ENCODE peak calls at places on chromosomes 1 and 21, in eight cellular contexts. Q, Y, L, S, E, T, P and B are unnamed samples.

GRCh38 chr1:26538480-26539412 is 9.2 kb downstream of the RPS6KA1 start:
- DNase-seq in L (peak; percentile 67), S (peak; percentile 66), T (no peak), Y (peak; percentile 61), E (no peak), Q (peak; percentile 33), P (peak; percentile 28), B (no peak)

GRCh38 chr1:23187637-23188036 is 19.0 kb upstream of the LUZP1 start:
- DNase-seq in Y (no peak), L (peak; percentile 15), Q (no peak), S (no peak), T (no peak), E (no peak), P (peak; percentile 39), B (no peak)

GRCh38 chr21:42113926-42114409 is 42.9 kb downstream of the UMODL1 start:
- DNase-seq in T (no peak), P (no peak), E (no peak), Y (no peak), L (no peak), S (peak; percentile 64), Q (peak; percentile 73), B (no peak)

GRCh38 chr1:3174487-3175247 is 105.7 kb downstream of the PRDM16 start:
- DNase-seq in E (no peak), Q (no peak), T (no peak), L (no peak), Y (no peak), S (no peak), P (no peak), B (no peak)

GRCh38 chr1:202221911-202222909 is 28.6 kb downstream of the LGR6 start:
- DNase-seq in Y (no peak), S (no peak), P (peak; percentile 98), Q (no peak), T (no peak), E (no peak), L (no peak), B (no peak)

GRCh38 chr1:160096491-160097116 is 1.8 kb downstream of the IGSF8 start:
- DNase-seq in E (no peak), Q (peak; percentile 67), S (no peak), Y (no peak), T (no peak), L (no peak), P (peak; percentile 79), B (no peak)

GRCh38 chr1:228794810-228795209 is 59.5 kb downstream of the RHOU start:
- DNase-seq in Q (no peak), T (no peak), L (no peak), E (peak; percentile 9), S (no peak), Y (no peak), P (no peak), B (no peak)

GRCh38 chr1:11158720-11159321 is 30.3 kb upstream of the ANGPTL7 start:
- DNase-seq in S (no peak), E (no peak), T (no peak), Y (no peak), L (peak; percentile 25), P (no peak), Q (peak; percentile 96), B (no peak)

GRCh38 chr21:45595574-45596295 is 47.8 kb upstream of the PCBP3 start:
- DNase-seq in E (no peak), P (no peak), T (no peak), Y (no peak), Q (no peak), L (no peak), S (no peak), B (no peak)

GRCh38 chr21:24375201-24375600 is 1232.1 kb downstream of the MRPL39 start:
- DNase-seq in E (no peak), T (no peak), S (no peak), P (peak; percentile 20), Q (no peak), L (no peak), Y (no peak), B (no peak)

GRCh38 chr1:68207129-68207689 is 25.1 kb downstream of the WLS start:
- DNase-seq in Y (no peak), P (no peak), S (no peak), Q (peak; percentile 68), E (no peak), T (no peak), L (no peak), B (no peak)

GRCh38 chr21:35227774-35228173 is 178.7 kb upstream of the RUNX1 start:
- DNase-seq in E (no peak), Y (no peak), P (peak; percentile 20), Q (no peak), T (no peak), L (peak; percentile 4), S (no peak), B (peak; percentile 61)

GRCh38 chr1:182185822-182186756 is 124.6 kb upstream of the ZNF648 start:
- DNase-seq in Q (peak; percentile 91), S (peak; percentile 24), T (peak; percentile 63), L (no peak), P (peak; percentile 82), Y (peak; percentile 41), E (no peak), B (no peak)

GRCh38 chr1:162389021-162389818 is 7.7 kb downstream of the C1orf226 start:
- DNase-seq in Q (peak; percentile 12), S (no peak), Y (peak; percentile 33), P (peak; percentile 60), E (no peak), T (no peak), L (peak; percentile 74), B (no peak)

GRCh38 chr1:204887846-204888245 is 17.2 kb downstream of the NFASC start:
- DNase-seq in T (no peak), Y (no peak), E (no peak), L (peak; percentile 21), P (peak; percentile 99), Q (no peak), S (no peak), B (no peak)

GRCh38 chr1:160610584-160611242 is 31.4 kb upstream of the CD84 start:
- DNase-seq in E (no peak), Y (no peak), T (no peak), Q (no peak), S (no peak), P (no peak), L (no peak), B (no peak)

GRCh38 chr1:203186446-203187305 is at the start of gene CHI3L1:
- DNase-seq in L (no peak), E (no peak), Y (no peak), S (no peak), T (no peak), Q (no peak), P (no peak), B (no peak)

GRCh38 chr1:243734311-243734700 is 115.7 kb downstream of the AKT3 start:
- DNase-seq in S (no peak), P (no peak), T (no peak), Q (no peak), E (no peak), Y (no peak), L (no peak), B (no peak)

GRCh38 chr1:5962265-5963105 is 29.7 kb downstream of the NPHP4 start:
- DNase-seq in E (no peak), L (no peak), Q (no peak), P (no peak), S (no peak), T (no peak), Y (no peak), B (no peak)

GRCh38 chr1:215957692-215958091 is 390.6 kb downstream of the KCTD3 start:
- DNase-seq in E (no peak), P (peak; percentile 10), T (no peak), Q (peak; percentile 6), L (no peak), Y (no peak), S (peak; percentile 44), B (no peak)